ENCODE peak calls at places on chromosome 1, in six cellular contexts. I is choroid plexus epithelial cell, S is endodermal cell, N is sigmoid colon, Y is tibial artery, J is foreskin fibroblast. X is an unnamed sample.

GRCh38 chr1:234435620-234436019 is 43.4 kb downstream of the TARBP1 start:
- DNase-seq in J (no peak), I (no peak), Y (no peak), S (no peak), N (no peak), X (no peak)

GRCh38 chr1:25757846-25758185 is 42.2 kb upstream of the SELENON start:
- DNase-seq in N (no peak), J (no peak), I (no peak), Y (no peak), S (no peak), X (no peak)

GRCh38 chr1:247172956-247173355 is 1.1 kb upstream of the ZNF124 start:
- DNase-seq in Y (no peak), S (no peak), N (no peak), I (peak; percentile 8), J (no peak), X (peak; percentile 39)

GRCh38 chr1:208270679-208271111 is 26.5 kb upstream of the PLXNA2 start:
- DNase-seq in S (peak; percentile 83), J (no peak), I (no peak), Y (no peak), N (no peak), X (no peak)

GRCh38 chr1:91529856-91530255 is 29.2 kb downstream of the CDC7 start:
- DNase-seq in Y (no peak), I (peak; percentile 84), S (no peak), J (no peak), N (no peak), X (peak; percentile 77)

GRCh38 chr1:156075775-156076204 is 6.5 kb downstream of the MEX3A start:
- DNase-seq in J (no peak), I (no peak), S (peak; percentile 49), N (no peak), Y (no peak), X (no peak)

GRCh38 chr1:201665036-201665435 is 126.1 kb downstream of the NAV1 start:
- DNase-seq in I (no peak), Y (no peak), S (no peak), J (no peak), N (no peak), X (no peak)

GRCh38 chr1:31336687-31337467 is 36.0 kb downstream of the FABP3 start:
- DNase-seq in J (no peak), I (no peak), Y (no peak), S (no peak), N (no peak), X (no peak)

GRCh38 chr1:57307382-57307781 is 116.5 kb downstream of the DAB1 start:
- DNase-seq in N (no peak), J (no peak), I (no peak), Y (no peak), S (peak; percentile 87), X (peak; percentile 36)

GRCh38 chr1:232602622-232603021 is 27.3 kb downstream of the SIPA1L2 start:
- DNase-seq in S (no peak), Y (no peak), J (no peak), N (no peak), I (no peak), X (no peak)

GRCh38 chr1:232598133-232598532 is 31.8 kb downstream of the SIPA1L2 start:
- DNase-seq in Y (no peak), I (no peak), S (no peak), N (no peak), J (no peak), X (no peak)

GRCh38 chr1:232599178-232600041 is 30.5 kb downstream of the SIPA1L2 start:
- DNase-seq in S (no peak), J (no peak), I (no peak), Y (no peak), N (no peak), X (no peak)

GRCh38 chr1:232598837-232599177 is 31.1 kb downstream of the SIPA1L2 start:
- DNase-seq in I (no peak), J (no peak), S (no peak), Y (no peak), N (no peak), X (no peak)

GRCh38 chr1:232600430-232601258 is 29.3 kb downstream of the SIPA1L2 start:
- DNase-seq in N (no peak), Y (no peak), I (no peak), J (no peak), S (no peak), X (no peak)
- H3K4me3 ChIP-seq in N (no peak overlapping the region), Y (no peak overlapping the region), I (no peak overlapping the region), J (no peak overlapping the region), S (no peak overlapping the region), X (no peak overlapping the region)

GRCh38 chr1:26921462-26922200 is at the start of gene NUDC:
- DNase-seq in I (peak; percentile 98), J (peak; percentile 97), Y (peak; percentile 96), N (peak; percentile 99), S (peak; percentile 98), X (peak; percentile 98)

GRCh38 chr1:26922201-26922729 is 722 bp downstream of the NUDC start:
- DNase-seq in N (no peak), Y (no peak), S (no peak), J (no peak), I (peak; percentile 26), X (peak; percentile 10)

GRCh38 chr1:26923711-26924110 is 2.2 kb downstream of the NUDC start:
- DNase-seq in S (no peak), N (no peak), Y (no peak), J (no peak), I (peak; percentile 63), X (peak; percentile 46)

GRCh38 chr1:26921126-26921461 is 449 bp upstream of the NUDC start:
- DNase-seq in I (no peak), S (no peak), J (no peak), Y (peak; percentile 24), N (no peak), X (no peak)

GRCh38 chr1:26922901-26923300 is 1.4 kb downstream of the NUDC start:
- DNase-seq in I (no peak), Y (no peak), S (no peak), J (no peak), N (no peak), X (no peak)
- H3K4me3 ChIP-seq in I (no peak overlapping the region), Y (peak overlapping the region; percentile 91), S (peak overlapping the region; percentile 97), J (peak overlapping the region; percentile 84), N (no peak overlapping the region), X (peak overlapping the region; percentile 78)

DNA sequence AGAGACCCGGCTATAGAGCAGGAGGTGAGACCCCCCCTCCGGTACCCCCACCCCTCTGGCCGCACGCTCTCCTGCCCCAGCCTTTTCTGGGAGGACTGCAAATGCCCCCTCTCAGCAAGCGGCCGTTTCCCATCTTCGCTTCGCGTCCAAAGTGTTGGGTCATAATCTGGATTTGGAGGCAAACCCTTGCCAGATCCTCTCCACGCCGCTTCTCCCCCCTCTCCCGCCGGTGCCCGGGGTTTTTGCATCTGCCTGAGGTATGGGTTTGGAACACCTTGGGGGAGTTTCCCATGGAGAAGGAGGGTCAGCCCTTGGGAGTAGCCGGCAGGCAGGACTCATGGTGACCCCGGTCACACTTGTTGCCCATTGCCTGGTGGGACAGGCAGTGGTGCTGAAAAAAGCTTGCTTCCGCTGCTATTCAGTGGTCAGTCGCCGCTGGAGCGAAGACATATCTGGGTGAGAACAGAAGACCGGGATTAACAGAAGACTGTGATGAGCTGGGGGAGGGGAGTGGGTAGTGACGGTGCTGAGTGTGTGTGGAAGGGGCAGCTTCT is 948 bp downstream of the KCNK2 start:
- DNase-seq in N (peak; percentile 65), J (peak; percentile 26), Y (no peak), I (peak; percentile 27), S (peak; percentile 78), X (peak; percentile 6)
- H3K4me3 ChIP-seq in N (peak overlapping the region; percentile 43), J (peak overlapping the region; percentile 71), Y (peak overlapping the region; percentile 31), I (peak overlapping the region; percentile 66), S (peak overlapping the region; percentile 72), X (peak overlapping the region; percentile 43)

GRCh38 chr1:63116016-63116415 is 206.4 kb upstream of the FOXD3 start:
- DNase-seq in I (no peak), N (no peak), S (no peak), J (peak; percentile 20), Y (no peak), X (peak; percentile 27)

GRCh38 chr1:63115527-63115926 is 206.8 kb upstream of the FOXD3 start:
- DNase-seq in I (no peak), J (no peak), N (no peak), S (no peak), Y (no peak), X (no peak)

GRCh38 chr1:63124666-63125191 is 197.6 kb upstream of the FOXD3 start:
- DNase-seq in S (no peak), N (no peak), I (peak; percentile 93), J (peak; percentile 73), Y (no peak), X (no peak)

GRCh38 chr1:63122051-63122450 is 200.3 kb upstream of the FOXD3 start:
- DNase-seq in N (no peak), J (no peak), S (no peak), I (peak; percentile 10), Y (no peak), X (no peak)

DNA sequence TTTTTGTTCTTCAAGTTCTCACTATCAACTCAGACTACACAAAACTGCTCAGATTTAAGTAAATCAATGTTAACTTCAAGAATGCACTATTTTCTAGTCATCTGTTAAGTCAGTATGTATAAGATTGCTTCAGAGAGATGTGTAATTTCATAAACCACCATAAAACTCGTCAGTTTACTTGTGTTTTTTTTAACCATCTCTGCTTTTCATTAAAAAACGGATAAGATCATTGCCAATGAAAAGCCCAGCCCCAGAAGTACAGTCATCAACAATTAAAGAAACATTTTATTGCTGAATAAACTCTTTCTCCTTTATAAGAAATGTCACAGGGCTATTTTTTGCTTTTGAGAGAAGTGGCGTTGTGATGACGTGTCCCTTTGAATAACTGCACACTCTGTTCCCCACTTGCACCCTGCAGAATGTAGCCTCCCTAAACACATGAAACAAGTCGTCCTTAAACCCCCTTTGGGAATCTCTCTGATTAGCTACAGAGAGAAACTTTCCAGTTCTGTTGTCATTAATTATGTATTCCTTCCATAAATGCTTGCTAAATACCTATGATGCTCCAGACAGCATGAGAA is 202.7 kb upstream of the FOXD3 start:
- DNase-seq in I (no peak), Y (no peak), N (no peak), S (no peak), J (peak; percentile 47), X (no peak)
- H3K4me3 ChIP-seq in I (no peak overlapping the region), Y (no peak overlapping the region), N (no peak overlapping the region), S (no peak overlapping the region), J (no peak overlapping the region), X (no peak overlapping the region)

X was measured in epithelial cell of esophagus.